ENCODE peak calls at places on chromosomes 2 and 18, in eight cellular contexts. One of them, this sample, is unnamed.

GRCh38 chr2:149787206-149787605 is 199.6 kb upstream of the MMADHC start:
- DNase-seq in RWPE2: no peak
- DNase-seq in OCI-LY7: no peak
- DNase-seq in pancreas: no peak
- DNase-seq in IMR-90: no peak
- DNase-seq in tibial nerve: no peak
- DNase-seq in testis: no peak
- DNase-seq in mammary epithelial cell: peak
- DNase-seq in this sample: peak

GRCh38 chr18:57898506-57899124 is 95.5 kb upstream of the ATP8B1 start:
- DNase-seq in testis: no peak
- DNase-seq in IMR-90: peak
- DNase-seq in tibial nerve: peak
- DNase-seq in pancreas: no peak
- DNase-seq in OCI-LY7: no peak
- DNase-seq in RWPE2: no peak
- DNase-seq in mammary epithelial cell: peak
- DNase-seq in this sample: peak

GRCh38 chr2:174335605-174336402 is 1.1 kb downstream of the SP9 start:
- DNase-seq in IMR-90: no peak
- DNase-seq in mammary epithelial cell: peak
- DNase-seq in RWPE2: no peak
- DNase-seq in tibial nerve: no peak
- DNase-seq in OCI-LY7: no peak
- DNase-seq in testis: no peak
- DNase-seq in pancreas: peak
- DNase-seq in this sample: peak

GRCh38 chr2:64866797-64867196 is 122.4 kb upstream of the SLC1A4 start:
- DNase-seq in mammary epithelial cell: peak
- DNase-seq in testis: peak
- DNase-seq in RWPE2: no peak
- DNase-seq in IMR-90: peak
- DNase-seq in OCI-LY7: no peak
- DNase-seq in tibial nerve: peak
- DNase-seq in pancreas: no peak
- DNase-seq in this sample: peak

GRCh38 chr2:11129598-11130449 is 25.4 kb upstream of the SLC66A3 start:
- DNase-seq in IMR-90: no peak
- DNase-seq in pancreas: peak
- DNase-seq in RWPE2: no peak
- DNase-seq in OCI-LY7: peak
- DNase-seq in tibial nerve: no peak
- DNase-seq in testis: peak
- DNase-seq in mammary epithelial cell: no peak
- DNase-seq in this sample: peak

GRCh38 chr2:174395284-174395968 is at the start of gene SCRN3:
- DNase-seq in testis: peak
- DNase-seq in IMR-90: peak
- DNase-seq in tibial nerve: peak
- DNase-seq in mammary epithelial cell: peak
- DNase-seq in RWPE2: peak
- DNase-seq in OCI-LY7: peak
- DNase-seq in pancreas: peak
- DNase-seq in this sample: peak

GRCh38 chr2:36587091-36587490 is 10.9 kb downstream of the FEZ2 start:
- DNase-seq in RWPE2: no peak
- DNase-seq in tibial nerve: no peak
- DNase-seq in OCI-LY7: no peak
- DNase-seq in pancreas: no peak
- DNase-seq in mammary epithelial cell: no peak
- DNase-seq in IMR-90: no peak
- DNase-seq in testis: no peak
- DNase-seq in this sample: no peak

GRCh38 chr2:18684202-18685040 is 95.1 kb upstream of the NT5C1B start:
- DNase-seq in testis: no peak
- DNase-seq in tibial nerve: no peak
- DNase-seq in OCI-LY7: no peak
- DNase-seq in RWPE2: no peak
- DNase-seq in mammary epithelial cell: no peak
- DNase-seq in pancreas: no peak
- DNase-seq in IMR-90: peak
- DNase-seq in this sample: no peak

GRCh38 chr18:57437433-57437781 is 2.2 kb downstream of the ONECUT2 start:
- DNase-seq in mammary epithelial cell: no peak
- DNase-seq in IMR-90: no peak
- DNase-seq in OCI-LY7: no peak
- DNase-seq in testis: no peak
- DNase-seq in pancreas: no peak
- DNase-seq in tibial nerve: no peak
- DNase-seq in RWPE2: no peak
- DNase-seq in this sample: no peak

GRCh38 chr2:168054657-168055056 is 192.7 kb downstream of the STK39 start:
- DNase-seq in OCI-LY7: no peak
- DNase-seq in pancreas: no peak
- DNase-seq in tibial nerve: no peak
- DNase-seq in IMR-90: no peak
- DNase-seq in RWPE2: no peak
- DNase-seq in mammary epithelial cell: no peak
- DNase-seq in testis: no peak
- DNase-seq in this sample: no peak

GRCh38 chr18:70295633-70296188 is 6.9 kb downstream of the SOCS6 start:
- DNase-seq in testis: no peak
- DNase-seq in tibial nerve: no peak
- DNase-seq in IMR-90: peak
- DNase-seq in OCI-LY7: no peak
- DNase-seq in mammary epithelial cell: no peak
- DNase-seq in pancreas: no peak
- DNase-seq in RWPE2: no peak
- DNase-seq in this sample: no peak

GRCh38 chr18:75207298-75208054 is 1.5 kb downstream of the PTGR3 start:
- DNase-seq in tibial nerve: no peak
- DNase-seq in OCI-LY7: no peak
- DNase-seq in RWPE2: no peak
- DNase-seq in testis: peak
- DNase-seq in mammary epithelial cell: peak
- DNase-seq in IMR-90: peak
- DNase-seq in pancreas: no peak
- DNase-seq in this sample: peak

GRCh38 chr2:212299943-212300342 is 238.7 kb downstream of the ERBB4 start:
- DNase-seq in testis: no peak
- DNase-seq in pancreas: no peak
- DNase-seq in mammary epithelial cell: no peak
- DNase-seq in RWPE2: no peak
- DNase-seq in tibial nerve: no peak
- DNase-seq in IMR-90: no peak
- DNase-seq in OCI-LY7: no peak
- DNase-seq in this sample: no peak

GRCh38 chr2:960064-960736 is 9.6 kb downstream of the SNTG2 start:
- DNase-seq in testis: no peak
- DNase-seq in IMR-90: no peak
- DNase-seq in RWPE2: no peak
- DNase-seq in mammary epithelial cell: no peak
- DNase-seq in OCI-LY7: no peak
- DNase-seq in tibial nerve: no peak
- DNase-seq in pancreas: no peak
- DNase-seq in this sample: no peak

GRCh38 chr2:133379159-133379558 is 189.1 kb downstream of the NCKAP5 start:
- DNase-seq in IMR-90: peak
- DNase-seq in mammary epithelial cell: peak
- DNase-seq in RWPE2: no peak
- DNase-seq in pancreas: no peak
- DNase-seq in OCI-LY7: no peak
- DNase-seq in testis: no peak
- DNase-seq in tibial nerve: no peak
- DNase-seq in this sample: no peak

GRCh38 chr2:42096869-42097591 is 49.2 kb downstream of the PKDCC start:
- DNase-seq in pancreas: no peak
- DNase-seq in IMR-90: no peak
- DNase-seq in tibial nerve: no peak
- DNase-seq in OCI-LY7: no peak
- DNase-seq in mammary epithelial cell: no peak
- DNase-seq in testis: no peak
- DNase-seq in RWPE2: no peak
- DNase-seq in this sample: no peak

GRCh38 chr2:25951071-25951547 is 31.2 kb downstream of the KIF3C start:
- DNase-seq in pancreas: peak
- DNase-seq in OCI-LY7: peak
- DNase-seq in RWPE2: no peak
- DNase-seq in IMR-90: peak
- DNase-seq in testis: peak
- DNase-seq in mammary epithelial cell: peak
- DNase-seq in tibial nerve: peak
- DNase-seq in this sample: peak

GRCh38 chr2:188278388-188279092 is 13.1 kb upstream of the GULP1 start:
- DNase-seq in IMR-90: no peak
- DNase-seq in OCI-LY7: no peak
- DNase-seq in RWPE2: no peak
- DNase-seq in pancreas: no peak
- DNase-seq in tibial nerve: no peak
- DNase-seq in mammary epithelial cell: no peak
- DNase-seq in testis: no peak
- DNase-seq in this sample: no peak
- H3K27ac ChIP-seq in IMR-90: no peak
- H3K27ac ChIP-seq in OCI-LY7: no peak
- H3K27ac ChIP-seq in RWPE2: no peak
- H3K27ac ChIP-seq in pancreas: no peak
- H3K27ac ChIP-seq in tibial nerve: no peak
- H3K27ac ChIP-seq in mammary epithelial cell: no peak
- H3K27ac ChIP-seq in testis: no peak
- H3K27ac ChIP-seq in this sample: no peak

DNA sequence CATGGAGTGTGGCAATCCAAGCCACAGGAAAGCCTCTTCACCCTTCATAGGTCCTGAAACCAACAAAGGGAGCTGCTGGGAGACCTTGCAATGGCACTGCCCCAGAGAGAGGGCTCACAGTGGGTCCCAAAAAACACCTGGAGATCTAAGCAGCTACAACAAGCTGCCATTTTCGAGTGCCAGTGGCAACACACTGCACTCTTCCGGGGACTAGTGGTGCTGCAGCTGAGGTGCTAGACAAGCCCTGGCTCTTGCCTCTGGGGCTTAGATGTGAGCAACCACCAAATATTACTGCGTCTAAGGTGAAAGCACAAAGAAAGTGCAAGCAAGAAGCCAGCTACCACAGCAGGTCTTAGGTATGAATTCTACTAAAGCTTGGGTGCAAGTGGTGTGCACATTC is 192.9 kb downstream of the NOL4 start:
- DNase-seq in IMR-90: no peak
- DNase-seq in OCI-LY7: no peak
- DNase-seq in pancreas: no peak
- DNase-seq in RWPE2: no peak
- DNase-seq in tibial nerve: no peak
- DNase-seq in mammary epithelial cell: no peak
- DNase-seq in testis: no peak
- DNase-seq in this sample: no peak
- TF ChIP-seq CTCF in IMR-90: no peak
- TF ChIP-seq CTCF in OCI-LY7: no peak
- TF ChIP-seq CTCF in pancreas: no peak
- TF ChIP-seq CTCF in RWPE2: no peak
- TF ChIP-seq CTCF in tibial nerve: no peak
- TF ChIP-seq CTCF in mammary epithelial cell: no peak
- TF ChIP-seq CTCF in testis: no peak
- TF ChIP-seq CTCF in this sample: no peak

DNA sequence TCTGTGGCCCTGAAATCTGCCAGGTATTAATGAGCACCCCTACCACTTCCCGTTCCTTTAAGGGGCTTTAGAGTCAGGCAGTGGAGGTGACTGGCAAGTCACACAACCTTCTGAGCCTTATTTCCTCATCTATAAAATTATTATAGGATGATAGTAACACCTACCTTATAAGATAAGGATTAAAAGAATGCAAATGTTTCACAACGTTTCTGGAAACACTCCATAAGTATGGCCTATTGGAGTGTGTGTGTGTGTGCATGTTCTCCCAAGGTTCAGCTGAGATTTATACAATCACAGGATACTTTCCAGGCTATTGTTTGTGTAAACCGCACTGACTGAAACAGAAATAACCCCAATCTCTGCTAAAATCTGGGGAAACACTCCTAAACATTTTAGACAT is 176.0 kb downstream of the PDE11A start:
- DNase-seq in pancreas: no peak
- DNase-seq in OCI-LY7: no peak
- DNase-seq in testis: no peak
- DNase-seq in tibial nerve: no peak
- DNase-seq in IMR-90: no peak
- DNase-seq in RWPE2: no peak
- DNase-seq in mammary epithelial cell: no peak
- DNase-seq in this sample: no peak
- H3K27ac ChIP-seq in pancreas: no peak
- H3K27ac ChIP-seq in OCI-LY7: no peak
- H3K27ac ChIP-seq in testis: no peak
- H3K27ac ChIP-seq in tibial nerve: no peak
- H3K27ac ChIP-seq in IMR-90: no peak
- H3K27ac ChIP-seq in RWPE2: no peak
- H3K27ac ChIP-seq in mammary epithelial cell: no peak
- H3K27ac ChIP-seq in this sample: no peak

GRCh38 chr2:239370403-239370802 is 30.4 kb downstream of the HDAC4 start:
- DNase-seq in RWPE2: peak
- DNase-seq in testis: no peak
- DNase-seq in mammary epithelial cell: no peak
- DNase-seq in IMR-90: no peak
- DNase-seq in OCI-LY7: no peak
- DNase-seq in tibial nerve: no peak
- DNase-seq in pancreas: peak
- DNase-seq in this sample: no peak
- TF ChIP-seq CTCF in RWPE2: no peak
- TF ChIP-seq CTCF in testis: no peak
- TF ChIP-seq CTCF in mammary epithelial cell: no peak
- TF ChIP-seq CTCF in IMR-90: no peak
- TF ChIP-seq CTCF in OCI-LY7: no peak
- TF ChIP-seq CTCF in tibial nerve: no peak
- TF ChIP-seq CTCF in pancreas: no peak
- TF ChIP-seq CTCF in this sample: no peak

GRCh38 chr2:30148850-30149249 is 2.0 kb downstream of the YPEL5 start:
- DNase-seq in OCI-LY7: peak
- DNase-seq in IMR-90: no peak
- DNase-seq in tibial nerve: no peak
- DNase-seq in testis: no peak
- DNase-seq in pancreas: no peak
- DNase-seq in mammary epithelial cell: no peak
- DNase-seq in RWPE2: no peak
- DNase-seq in this sample: no peak
- H3K27ac ChIP-seq in OCI-LY7: peak
- H3K27ac ChIP-seq in IMR-90: no peak
- H3K27ac ChIP-seq in tibial nerve: no peak
- H3K27ac ChIP-seq in testis: no peak
- H3K27ac ChIP-seq in pancreas: no peak
- H3K27ac ChIP-seq in mammary epithelial cell: no peak
- H3K27ac ChIP-seq in RWPE2: no peak
- H3K27ac ChIP-seq in this sample: no peak

This sample was measured in osteoblast.